ENCODE peak calls at places on chromosomes 16 and 17, in eight cellular contexts. H, R, J, C, Y, F, P and O are unnamed samples.

GRCh38 chr16:88368036-88368435 is 14.7 kb upstream of the ZNF469 start:
- DNase-seq in H (no peak), R (no peak), J (no peak), C (no peak), Y (no peak), F (no peak), P (no peak), O (peak; percentile 42)

GRCh38 chr17:69961488-69962145 is 113.4 kb upstream of the KCNJ16 start:
- DNase-seq in H (no peak), R (no peak), J (no peak), C (no peak), Y (no peak), F (no peak), P (no peak), O (peak; percentile 1)

GRCh38 chr16:67173808-67174705 is 3.7 kb downstream of the NOL3 start:
- DNase-seq in H (peak; percentile 85), R (peak; percentile 81), J (peak; percentile 71), C (peak; percentile 48), Y (peak; percentile 63), F (peak; percentile 92), P (peak; percentile 51), O (peak; percentile 79)

GRCh38 chr17:12078791-12079190 is 58.1 kb downstream of the MAP2K4 start:
- DNase-seq in H (peak; percentile 68), R (peak; percentile 69), J (no peak), C (no peak), Y (no peak), F (peak; percentile 71), P (no peak), O (no peak)

GRCh38 chr17:49557204-49558024 is 18.3 kb upstream of the NXPH3 start:
- DNase-seq in H (peak; percentile 71), R (peak; percentile 31), J (peak; percentile 21), C (no peak), Y (no peak), F (peak; percentile 67), P (no peak), O (no peak)

GRCh38 chr16:58035356-58036170 is 10.0 kb downstream of the MMP15 start:
- DNase-seq in H (no peak), R (no peak), J (no peak), C (no peak), Y (no peak), F (no peak), P (no peak), O (no peak)

GRCh38 chr17:66633322-66633965 is 201.5 kb upstream of the CACNG5 start:
- DNase-seq in H (peak; percentile 27), R (peak; percentile 49), J (peak; percentile 66), C (no peak), Y (no peak), F (peak; percentile 66), P (no peak), O (no peak)

GRCh38 chr17:1188812-1189211 is 9.0 kb upstream of the ABR start:
- DNase-seq in H (peak; percentile 72), R (peak; percentile 76), J (no peak), C (no peak), Y (peak; percentile 32), F (peak; percentile 87), P (no peak), O (no peak)

GRCh38 chr17:17167986-17168385 is 38.1 kb downstream of the PLD6 start:
- DNase-seq in H (no peak), R (no peak), J (no peak), C (no peak), Y (no peak), F (no peak), P (no peak), O (no peak)

GRCh38 chr17:7184091-7184488 is 4.9 kb upstream of the ASGR1 start:
- DNase-seq in H (no peak), R (no peak), J (no peak), C (no peak), Y (no peak), F (no peak), P (no peak), O (no peak)

GRCh38 chr17:44217738-44218343 is 1.6 kb downstream of the UBTF start:
- DNase-seq in H (no peak), R (no peak), J (no peak), C (no peak), Y (no peak), F (no peak), P (no peak), O (no peak)

GRCh38 chr17:5922476-5922875 is 147.7 kb upstream of the WSCD1 start:
- DNase-seq in H (no peak), R (no peak), J (no peak), C (no peak), Y (no peak), F (no peak), P (no peak), O (no peak)

GRCh38 chr16:31333686-31334649 is 21.0 kb upstream of the ITGAX start:
- DNase-seq in H (peak; percentile 10), R (peak; percentile 6), J (no peak), C (no peak), Y (no peak), F (peak; percentile 24), P (no peak), O (no peak)

GRCh38 chr17:61635913-61636432 is 45.0 kb upstream of the NACA2 start:
- DNase-seq in H (peak; percentile 79), R (peak; percentile 55), J (peak; percentile 35), C (peak; percentile 14), Y (peak; percentile 30), F (peak; percentile 60), P (peak; percentile 30), O (no peak)

GRCh38 chr16:71878911-71879310 is 5.1 kb downstream of the ZNF821 start:
- DNase-seq in H (no peak), R (no peak), J (no peak), C (no peak), Y (no peak), F (no peak), P (no peak), O (no peak)

GRCh38 chr16:23682181-23682580 is 3.5 kb downstream of the PLK1 start:
- DNase-seq in H (peak; percentile 86), R (peak; percentile 53), J (no peak), C (no peak), Y (no peak), F (peak; percentile 19), P (no peak), O (no peak)

GRCh38 chr17:31807846-31808245 is 51.2 kb downstream of the COPRS start:
- DNase-seq in H (no peak), R (peak; percentile 60), J (no peak), C (no peak), Y (no peak), F (peak; percentile 43), P (no peak), O (no peak)

GRCh38 chr17:44188757-44189403 is 2.1 kb downstream of the TMUB2 start:
- DNase-seq in H (no peak), R (no peak), J (no peak), C (no peak), Y (no peak), F (no peak), P (no peak), O (no peak)